ENCODE peak calls at places on chromosomes 2 and 18, in nine cellular contexts. N is CD4-positive, alpha-beta T cell; V is activated B cell treated with CpG ODN at 0.5 μM for 24 hours; Z is H9; S is epithelial cell of esophagus; Y is left lung; W is foreskin fibroblast; Q is GM10248; O is suprapubic skin. L is an unnamed sample.

GRCh38 chr2:127661949-127662510 is 13.3 kb downstream of the LIMS2 start:
- DNase-seq in O (peak; percentile 47), Q (no peak), N (no peak), S (no peak), Z (no peak), W (no peak), V (peak; percentile 7), Y (peak; percentile 74), L (no peak)

GRCh38 chr18:45628979-45629958 is 14.0 kb downstream of the SLC14A2 start:
- DNase-seq in Q (no peak), Y (no peak), W (no peak), Z (no peak), N (no peak), S (peak; percentile 86), O (no peak), V (no peak), L (no peak)

GRCh38 chr18:46917108-46917807 is at the start of the genes KATNAL2 and PIAS2:
- DNase-seq in W (peak; percentile 75), N (peak; percentile 55), S (peak; percentile 77), Q (peak; percentile 89), Z (peak; percentile 81), O (peak; percentile 86), V (peak; percentile 85), Y (peak; percentile 93), L (peak; percentile 83)

GRCh38 chr18:8826514-8826913 is 121.2 kb downstream of the MTCL1 start:
- DNase-seq in Z (no peak), S (no peak), Y (no peak), N (no peak), W (no peak), O (no peak), Q (no peak), V (no peak), L (no peak)

GRCh38 chr2:46779447-46779941 is 136.1 kb downstream of the MCFD2 start:
- DNase-seq in O (no peak), N (no peak), Q (no peak), V (no peak), W (no peak), S (peak; percentile 96), Z (no peak), Y (no peak), L (no peak)

GRCh38 chr2:31736695-31737454 is 156.1 kb upstream of the SRD5A2 start:
- DNase-seq in W (no peak), Z (no peak), N (no peak), S (no peak), Y (no peak), Q (no peak), V (no peak), O (no peak), L (no peak)

GRCh38 chr18:23738151-23738550 is 48.9 kb downstream of the LAMA3 start:
- DNase-seq in Q (no peak), W (no peak), S (no peak), Z (no peak), V (no peak), O (no peak), Y (no peak), N (no peak), L (no peak)

GRCh38 chr2:32632089-32632488 is 4.2 kb downstream of the TTC27 start:
- DNase-seq in V (no peak), S (peak; percentile 53), Y (no peak), N (no peak), O (no peak), Z (no peak), W (no peak), Q (no peak), L (no peak)

GRCh38 chr2:102442967-102443828 is 20.2 kb downstream of the IL18RAP start:
- DNase-seq in W (peak; percentile 21), Z (no peak), Y (no peak), S (peak; percentile 54), V (no peak), O (no peak), Q (peak; percentile 41), N (peak; percentile 11), L (no peak)

GRCh38 chr2:121838561-121838960 is 83.1 kb downstream of the TSN start:
- DNase-seq in Y (no peak), W (no peak), N (no peak), Z (no peak), S (no peak), V (no peak), O (no peak), Q (no peak), L (no peak)

GRCh38 chr2:121837596-121837995 is 82.1 kb downstream of the TSN start:
- DNase-seq in Z (no peak), Q (no peak), S (no peak), N (no peak), Y (no peak), V (no peak), O (no peak), W (no peak), L (no peak)

DNA sequence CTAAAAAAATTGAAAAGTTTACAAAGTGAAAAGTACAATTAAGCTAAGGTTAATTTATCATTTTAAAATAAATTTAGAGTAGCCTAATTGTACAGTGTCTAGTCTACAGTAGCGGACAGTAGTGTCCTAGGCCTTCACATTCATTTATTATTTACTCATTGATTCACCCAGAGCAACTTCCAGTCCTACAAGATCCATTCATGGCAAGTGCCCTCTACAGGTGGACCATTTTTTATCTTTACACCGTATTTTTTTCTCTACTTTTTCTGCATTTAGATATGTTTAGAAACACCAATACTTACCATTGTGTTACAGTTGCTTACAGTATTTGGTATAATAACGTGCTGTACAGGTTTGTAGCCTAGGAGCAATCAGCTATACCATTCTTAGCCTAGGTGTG is 84.1 kb downstream of the TSN start:
- DNase-seq in Z (no peak), S (no peak), Q (no peak), Y (no peak), W (no peak), V (no peak), N (no peak), O (no peak), L (no peak)
- TF ChIP-seq CTCF in Z (peak; percentile 38), S (no peak), Q (no peak), Y (no peak), W (no peak), V (no peak), N (no peak), O (no peak), L (no peak)

GRCh38 chr2:144166743-144167142 is 353.2 kb downstream of the ZEB2 start:
- DNase-seq in Y (no peak), V (no peak), Q (no peak), Z (no peak), N (no peak), W (no peak), S (no peak), O (no peak), L (no peak)
- TF ChIP-seq CTCF in Y (no peak), V (no peak), Q (no peak), Z (no peak), N (no peak), W (no peak), S (no peak), O (no peak), L (no peak)

DNA sequence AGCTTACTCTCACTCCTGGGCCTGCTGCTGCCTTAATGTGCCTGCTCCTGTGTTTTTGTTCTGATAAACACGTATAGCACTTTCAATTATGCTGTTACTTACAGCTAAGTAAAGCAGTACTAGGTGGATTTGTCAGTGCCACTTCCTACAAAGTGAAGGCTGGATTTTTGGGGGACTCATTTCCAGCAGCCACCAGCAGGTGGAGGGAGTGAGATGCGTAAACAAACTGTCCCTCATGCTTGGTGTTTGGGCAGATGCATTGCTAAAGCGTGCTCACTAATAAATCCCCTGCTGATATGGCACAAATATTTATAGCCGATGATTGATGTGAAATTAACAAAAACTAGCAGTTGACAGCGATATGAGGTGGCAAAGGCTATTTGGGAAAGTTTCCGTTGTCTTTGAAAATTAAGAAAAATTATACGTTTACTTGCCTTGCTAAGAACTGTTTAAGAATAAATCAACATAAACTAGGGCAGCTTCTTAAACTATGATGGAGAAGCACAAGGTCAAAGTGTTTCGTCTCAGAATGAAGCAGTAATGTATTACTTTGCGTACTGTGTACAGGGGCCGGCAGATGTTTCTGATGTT is 101.7 kb downstream of the AGAP1 start:
- DNase-seq in W (peak; percentile 71), N (no peak), Y (no peak), Z (peak; percentile 66), S (peak; percentile 81), Q (peak; percentile 64), O (peak; percentile 87), V (no peak), L (peak; percentile 75)
- TF ChIP-seq CTCF in W (peak; percentile 81), N (peak; percentile 31), Y (peak; percentile 68), Z (peak; percentile 87), S (peak; percentile 95), Q (peak; percentile 73), O (peak; percentile 76), V (no peak), L (peak; percentile 82)

GRCh38 chr2:197078535-197078934 is 152.0 kb upstream of the PGAP1 start:
- DNase-seq in Q (no peak), O (no peak), Z (no peak), S (no peak), Y (no peak), W (no peak), V (no peak), N (no peak), L (no peak)
- TF ChIP-seq CTCF in Q (no peak), O (no peak), Z (no peak), S (no peak), Y (no peak), W (no peak), V (no peak), N (no peak), L (no peak)

GRCh38 chr2:211216221-211216620 is 659.8 kb downstream of the CPS1 start:
- DNase-seq in Q (no peak), N (no peak), V (no peak), W (no peak), S (peak; percentile 54), Y (no peak), O (no peak), Z (no peak), L (no peak)
- TF ChIP-seq CTCF in Q (no peak), N (no peak), V (no peak), W (no peak), S (peak; percentile 57), Y (no peak), O (no peak), Z (peak; percentile 71), L (no peak)

DNA sequence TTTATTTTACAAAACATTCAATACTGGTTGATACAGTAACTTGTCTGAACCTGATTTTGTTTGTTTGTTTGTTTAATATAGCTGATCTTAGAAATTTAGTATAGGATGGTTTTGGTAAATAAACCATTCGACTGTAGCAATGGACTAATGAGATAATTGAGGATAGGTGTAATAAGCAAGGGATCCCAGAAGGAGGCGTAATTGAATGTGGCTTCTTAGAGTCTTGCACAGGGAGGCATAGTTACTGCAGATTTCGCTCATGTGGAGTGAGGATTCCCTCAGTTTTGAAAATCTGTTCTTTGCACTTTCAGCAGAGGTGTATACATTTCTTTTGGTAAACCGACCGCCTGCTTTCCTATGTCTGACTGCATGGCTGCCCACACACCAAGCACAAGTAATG is 709.6 kb downstream of the SOCS6 start:
- DNase-seq in Z (no peak), S (no peak), Q (no peak), V (no peak), N (no peak), W (no peak), O (no peak), Y (no peak), L (no peak)
- TF ChIP-seq CTCF in Z (peak; percentile 69), S (no peak), Q (no peak), V (no peak), N (no peak), W (no peak), O (no peak), Y (no peak), L (no peak)

GRCh38 chr2:79447462-79447861 is 65.4 kb upstream of the CTNNA2 start:
- DNase-seq in W (no peak), Z (no peak), Y (no peak), O (no peak), V (no peak), N (no peak), Q (no peak), S (no peak), L (no peak)
- TF ChIP-seq CTCF in W (no peak), Z (no peak), Y (no peak), O (no peak), V (no peak), N (no peak), Q (no peak), S (no peak), L (no peak)

L was measured in mesothelial cell of epicardium.